ENCODE peak calls at places on chromosomes 2 and 18, in seven cellular contexts. T is heart left ventricle, N is A549, Z is spleen, A is uterus, S is upper lobe of left lung, P is ovary. U is an unnamed sample.
A peak's percentile ranks its signal among the peaks of the same experiment; 100 is the strongest.

GRCh38 chr2:64325852-64326577 is 127.9 kb upstream of the LGALSL start:
- DNase-seq in N (no peak), T (no peak), S (no peak), Z (no peak), A (no peak), P (no peak), U (no peak)

GRCh38 chr18:9095297-9096012 is 7.0 kb upstream of the NDUFV2 start:
- DNase-seq in P (no peak), N (no peak), T (no peak), Z (no peak), S (peak; percentile 57), A (no peak), U (no peak)

GRCh38 chr18:70366174-70366573 is 77.3 kb downstream of the SOCS6 start:
- DNase-seq in P (no peak), T (no peak), A (no peak), S (no peak), N (no peak), Z (no peak), U (no peak)

GRCh38 chr18:44507729-44508325 is 172.9 kb upstream of the SETBP1 start:
- DNase-seq in T (peak; percentile 41), A (no peak), S (peak; percentile 35), Z (peak; percentile 88), N (no peak), P (no peak), U (no peak)

GRCh38 chr2:105888625-105889024 is 143.9 kb downstream of the NCK2 start:
- DNase-seq in A (no peak), P (no peak), S (no peak), T (no peak), Z (no peak), N (no peak), U (peak; percentile 21)

GRCh38 chr18:58495634-58496033 is 133.3 kb downstream of the ALPK2 start:
- DNase-seq in Z (no peak), N (no peak), S (no peak), T (no peak), P (no peak), A (no peak), U (no peak)

GRCh38 chr18:24011095-24011917 is 3.2 kb upstream of the TTC39C start:
- DNase-seq in P (no peak), T (no peak), N (no peak), A (no peak), S (no peak), Z (no peak), U (no peak)

GRCh38 chr18:56522826-56523225 is 115.6 kb downstream of the TXNL1 start:
- DNase-seq in N (no peak), A (no peak), S (no peak), Z (no peak), P (no peak), T (no peak), U (no peak)

GRCh38 chr2:241702405-241703127 is 727 bp downstream of the ING5 start:
- DNase-seq in Z (peak; percentile 97), P (peak; percentile 89), A (peak; percentile 83), S (peak; percentile 89), T (peak; percentile 89), N (peak; percentile 80), U (peak; percentile 96)

GRCh38 chr2:37925063-37925897 is at the start of gene RMDN2:
- DNase-seq in N (peak; percentile 77), A (peak; percentile 90), Z (peak; percentile 98), S (peak; percentile 94), T (peak; percentile 93), P (peak; percentile 93), U (peak; percentile 97)
- TF ChIP-seq POLR2A in N (peak; percentile 96), A (peak; percentile 78), Z (peak; percentile 72), S (peak; percentile 80), T (peak; percentile 80), P (peak; percentile 49), U (no peak)

DNA sequence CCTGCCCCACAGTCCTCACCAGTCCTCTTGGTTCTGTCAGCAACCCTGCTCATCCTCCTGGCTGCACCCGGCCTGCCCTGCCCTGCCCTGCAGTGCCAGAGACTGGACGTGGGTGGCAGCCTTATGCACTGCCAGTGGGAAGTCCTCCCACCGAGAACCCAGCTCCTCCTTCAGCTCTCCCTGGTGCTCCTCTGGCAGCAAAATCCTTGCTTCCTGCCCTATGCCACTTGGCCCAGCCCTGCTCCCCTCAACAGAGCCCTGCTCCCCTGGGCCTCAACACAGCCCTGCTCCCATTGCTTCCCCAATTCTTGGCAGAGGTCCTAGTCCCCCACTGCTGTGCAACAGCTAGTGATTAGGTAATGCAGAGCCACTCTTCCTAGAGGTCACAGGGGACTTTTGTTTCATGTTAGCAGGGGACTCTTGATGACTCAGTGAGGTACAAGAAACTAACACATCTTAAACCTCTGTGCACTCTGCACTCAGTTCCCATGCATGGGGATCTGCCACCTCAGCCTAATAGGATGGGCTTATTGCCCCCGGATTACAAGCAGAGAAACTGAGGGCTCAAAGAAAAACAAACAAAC is 58.0 kb upstream of the EDAR start:
- DNase-seq in A (no peak), Z (peak; percentile 77), T (no peak), S (no peak), P (no peak), N (no peak), U (peak; percentile 72)
- H3K4me3 ChIP-seq in A (no peak overlapping the region), Z (no peak overlapping the region), T (no peak overlapping the region), S (no peak overlapping the region), P (no peak overlapping the region), N (no peak overlapping the region), U (no peak overlapping the region)

GRCh38 chr2:128232965-128233789 is 85.5 kb downstream of the HS6ST1 start:
- DNase-seq in Z (peak; percentile 98), N (peak; percentile 89), S (peak; percentile 92), P (peak; percentile 87), T (peak; percentile 90), A (peak; percentile 69), U (peak; percentile 96)
- TF ChIP-seq POLR2A in Z (no peak), N (peak; percentile 13), S (no peak), P (no peak), T (no peak), A (no peak), U (no peak)

DNA sequence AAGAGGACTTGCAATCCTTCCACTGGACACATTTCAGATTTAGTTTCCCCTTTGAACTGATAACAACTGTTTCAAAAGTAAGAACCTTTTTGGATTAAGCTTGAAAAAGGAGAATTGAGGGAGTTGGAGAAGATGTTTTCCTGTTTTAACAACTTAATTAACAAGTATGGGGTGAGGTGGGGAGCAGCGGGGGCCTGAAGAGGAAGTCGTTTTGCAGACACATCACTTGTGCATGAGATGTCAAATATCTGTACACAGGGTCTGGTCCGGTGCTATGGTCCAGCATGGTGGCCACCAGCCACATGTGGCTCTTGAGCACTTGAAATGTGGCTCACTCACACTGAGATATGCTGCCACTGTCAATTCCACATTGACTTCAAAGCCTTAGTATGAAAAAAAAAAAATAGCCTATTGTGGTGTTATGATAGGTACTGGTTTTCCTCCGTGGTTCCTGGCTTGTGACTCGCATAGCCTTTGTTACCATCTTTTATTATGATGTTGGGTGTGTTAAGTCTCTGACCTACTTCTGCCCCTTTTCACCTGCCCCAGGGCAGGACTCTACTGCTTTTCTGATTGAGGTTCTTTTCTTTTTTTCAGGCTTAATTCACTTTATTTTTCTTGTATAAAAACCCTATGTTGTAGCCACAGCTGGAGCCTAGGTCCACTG is 205.5 kb downstream of the BCL2 start:
- DNase-seq in A (no peak), N (no peak), S (no peak), P (no peak), T (no peak), Z (no peak), U (no peak)
- H3K4me3 ChIP-seq in A (no peak overlapping the region), N (no peak overlapping the region), S (no peak overlapping the region), P (no peak overlapping the region), T (no peak overlapping the region), Z (no peak overlapping the region), U (no peak overlapping the region)

GRCh38 chr2:24489465-24489864 is 1.6 kb upstream of the NCOA1 start:
- DNase-seq in N (no peak), T (no peak), P (no peak), A (no peak), Z (no peak), S (peak; percentile 83), U (no peak)

GRCh38 chr2:24492283-24493272 is 1.5 kb downstream of the NCOA1 start:
- DNase-seq in T (peak; percentile 20), P (no peak), A (no peak), S (peak; percentile 43), Z (no peak), N (no peak), U (no peak)

GRCh38 chr2:24491626-24492282 is 700 bp downstream of the NCOA1 start:
- DNase-seq in A (peak; percentile 40), P (peak; percentile 76), T (peak; percentile 76), Z (peak; percentile 94), N (peak; percentile 52), S (peak; percentile 58), U (no peak)

GRCh38 chr2:24489942-24490673 is 946 bp upstream of the NCOA1 start:
- DNase-seq in Z (no peak), S (peak; percentile 51), P (no peak), A (peak; percentile 29), N (peak; percentile 58), T (no peak), U (no peak)

GRCh38 chr2:24490674-24491625 is at the start of gene NCOA1:
- DNase-seq in P (peak; percentile 92), S (peak; percentile 90), T (peak; percentile 92), A (peak; percentile 89), Z (peak; percentile 98), N (peak; percentile 91), U (peak; percentile 86)
- TF ChIP-seq POLR2A in P (peak; percentile 33), S (peak; percentile 20), T (peak; percentile 30), A (peak; percentile 57), Z (no peak), N (peak; percentile 85), U (no peak)

GRCh38 chr18:39611381-39612090 is 2045.9 kb upstream of the CELF4 start:
- DNase-seq in N (no peak), S (no peak), T (no peak), P (no peak), A (no peak), Z (no peak), U (no peak)
- H3K4me3 ChIP-seq in N (no peak overlapping the region), S (no peak overlapping the region), T (no peak overlapping the region), P (no peak overlapping the region), A (no peak overlapping the region), Z (no peak overlapping the region), U (no peak overlapping the region)

U was measured in lower leg skin.